ENCODE peak calls at places on chromosomes 11 and 22, in eight cellular contexts. V is SK-N-SH; Q is mucosa of descending colon; M is activated CD8-positive, alpha-beta T cell treated with anti-CD3 and anti-CD28 coated beads for 36 hours; R is fibroblast of mammary gland; K is IMR-90; T is fibroblast of lung; B is RWPE1. N is an unnamed sample.

GRCh38 chr11:76185931-76186401 is 20.3 kb downstream of the WNT11 start:
- DNase-seq in T (no peak), M (no peak), B (no peak), V (peak), R (peak), K (no peak), Q (no peak), N (peak)

GRCh38 chr22:36125434-36125833 is 35.1 kb downstream of the APOL3 start:
- DNase-seq in Q (no peak), M (no peak), V (no peak), B (no peak), K (no peak), R (no peak), T (no peak), N (no peak)

GRCh38 chr22:39558950-39559349 is 11.6 kb upstream of the CACNA1I start:
- DNase-seq in V (no peak), K (no peak), Q (no peak), M (no peak), R (no peak), B (no peak), T (no peak), N (no peak)

GRCh38 chr11:18890615-18891014 is 48.6 kb downstream of the MRGPRX1 start:
- DNase-seq in R (no peak), V (no peak), B (no peak), T (no peak), Q (no peak), K (no peak), M (no peak), N (no peak)

GRCh38 chr11:34624069-34624468 is 3.2 kb downstream of the EHF start:
- DNase-seq in T (no peak), B (no peak), Q (peak), V (no peak), R (no peak), M (peak), K (no peak), N (no peak)

GRCh38 chr11:21933095-21933494 is 259.8 kb upstream of the ANO5 start:
- DNase-seq in V (peak), M (no peak), B (peak), K (no peak), Q (no peak), T (no peak), R (no peak), N (peak)

GRCh38 chr11:75495749-75496641 is 29.7 kb downstream of the GDPD5 start:
- DNase-seq in Q (no peak), T (no peak), V (peak), K (no peak), B (no peak), R (no peak), M (no peak), N (no peak)

GRCh38 chr22:40056163-40056958 is 61.6 kb downstream of the FAM83F start:
- DNase-seq in M (no peak), Q (no peak), B (no peak), R (no peak), V (no peak), T (no peak), K (no peak), N (no peak)

GRCh38 chr11:1503708-1504104 is 17.1 kb upstream of the MOB2 start:
- DNase-seq in K (no peak), T (no peak), Q (peak), R (no peak), B (no peak), M (no peak), V (peak), N (no peak)

GRCh38 chr22:35315141-35315854 is 15.6 kb downstream of the TOM1 start:
- DNase-seq in Q (no peak), K (no peak), R (no peak), V (no peak), B (no peak), T (no peak), M (no peak), N (no peak)

GRCh38 chr11:92960886-92961285 is 8.6 kb upstream of the MTNR1B start:
- DNase-seq in T (no peak), B (no peak), R (peak), Q (no peak), K (no peak), M (no peak), V (no peak), N (peak)

GRCh38 chr11:66336234-66337102 is at the start of gene RIN1:
- DNase-seq in Q (peak), R (peak), K (peak), M (peak), B (peak), T (peak), V (peak), N (peak)

GRCh38 chr11:77083553-77084245 is 16.9 kb downstream of the CAPN5 start:
- DNase-seq in B (no peak), K (no peak), M (no peak), R (no peak), V (no peak), Q (peak), T (no peak), N (no peak)

GRCh38 chr11:75797796-75798195 is 17.2 kb upstream of the UVRAG start:
- DNase-seq in K (peak), R (no peak), T (peak), B (no peak), V (no peak), Q (no peak), M (no peak), N (no peak)

GRCh38 chr11:110761994-110762393 is 49.8 kb upstream of the ARHGAP20 start:
- DNase-seq in R (no peak), M (no peak), B (no peak), T (no peak), Q (no peak), K (no peak), V (peak), N (no peak)

GRCh38 chr11:96162816-96163499 is 180.0 kb downstream of the MAML2 start:
- DNase-seq in R (peak), M (no peak), Q (no peak), T (peak), V (no peak), K (peak), B (peak), N (peak)

GRCh38 chr11:108654994-108655631 is 9.8 kb upstream of the DDX10 start:
- DNase-seq in T (peak), Q (no peak), M (peak), V (peak), B (peak), K (peak), R (peak), N (peak)

GRCh38 chr11:132072044-132072879 is 701.8 kb downstream of the NTM start:
- DNase-seq in K (peak), T (peak), V (no peak), M (no peak), R (peak), Q (no peak), B (peak), N (peak)

GRCh38 chr22:25777870-25778269 is 35.9 kb downstream of the MYO18B start:
- DNase-seq in B (peak), V (peak), R (peak), M (peak), Q (no peak), T (peak), K (peak), N (peak)
- TF ChIP-seq CTCF in B (peak), V (peak), R (peak), M (no peak), Q (no peak), T (peak), K (peak), N (peak)

GRCh38 chr22:27804683-27805297 is 3.2 kb upstream of the MN1 start:
- DNase-seq in M (peak), R (peak), K (peak), T (peak), B (peak), V (peak), Q (no peak), N (peak)
- TF ChIP-seq CTCF in M (peak), R (peak), K (peak), T (peak), B (peak), V (peak), Q (peak), N (peak)

DNA sequence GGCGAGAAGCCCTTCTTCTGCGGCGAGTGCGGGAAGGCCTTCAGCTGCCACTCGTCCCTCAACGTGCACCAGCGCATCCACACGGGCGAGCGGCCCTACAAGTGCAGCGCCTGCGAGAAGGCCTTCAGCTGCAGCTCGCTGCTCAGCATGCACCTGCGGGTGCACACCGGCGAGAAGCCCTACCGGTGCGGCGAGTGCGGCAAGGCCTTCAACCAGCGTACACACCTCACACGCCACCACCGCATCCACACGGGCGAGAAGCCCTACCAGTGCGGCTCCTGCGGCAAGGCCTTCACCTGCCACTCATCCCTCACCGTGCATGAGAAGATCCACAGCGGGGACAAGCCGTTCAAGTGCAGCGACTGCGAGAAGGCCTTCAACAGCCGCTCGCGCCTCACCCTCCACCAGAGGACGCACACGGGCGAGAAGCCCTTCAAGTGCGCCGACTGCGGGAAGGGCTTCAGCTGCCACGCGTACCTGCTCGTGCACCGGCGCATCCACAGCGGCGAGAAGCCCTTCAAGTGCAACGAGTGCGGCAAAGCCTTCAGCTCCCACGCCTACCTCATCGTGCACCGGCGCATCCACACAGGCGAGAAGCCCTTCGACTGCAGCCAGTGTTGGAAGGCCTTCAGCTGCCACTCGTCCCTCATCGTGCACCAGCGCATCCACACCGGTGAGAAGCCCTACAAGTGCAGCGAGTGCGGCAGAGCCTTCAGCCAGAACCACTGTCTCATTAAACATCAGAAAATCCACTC is 12.2 kb downstream of the ZNF74 start:
- DNase-seq in V (no peak), K (no peak), T (no peak), M (no peak), R (no peak), B (no peak), Q (no peak), N (no peak)
- TF ChIP-seq CTCF in V (no peak), K (no peak), T (no peak), M (no peak), R (no peak), B (no peak), Q (no peak), N (no peak)

GRCh38 chr22:22720201-22720723 is 75.8 kb downstream of the GGTLC2 start:
- DNase-seq in K (peak), Q (no peak), R (peak), M (peak), B (no peak), V (peak), T (peak), N (peak)
- TF ChIP-seq CTCF in K (peak), Q (peak), R (peak), M (peak), B (no peak), V (peak), T (peak), N (peak)

DNA sequence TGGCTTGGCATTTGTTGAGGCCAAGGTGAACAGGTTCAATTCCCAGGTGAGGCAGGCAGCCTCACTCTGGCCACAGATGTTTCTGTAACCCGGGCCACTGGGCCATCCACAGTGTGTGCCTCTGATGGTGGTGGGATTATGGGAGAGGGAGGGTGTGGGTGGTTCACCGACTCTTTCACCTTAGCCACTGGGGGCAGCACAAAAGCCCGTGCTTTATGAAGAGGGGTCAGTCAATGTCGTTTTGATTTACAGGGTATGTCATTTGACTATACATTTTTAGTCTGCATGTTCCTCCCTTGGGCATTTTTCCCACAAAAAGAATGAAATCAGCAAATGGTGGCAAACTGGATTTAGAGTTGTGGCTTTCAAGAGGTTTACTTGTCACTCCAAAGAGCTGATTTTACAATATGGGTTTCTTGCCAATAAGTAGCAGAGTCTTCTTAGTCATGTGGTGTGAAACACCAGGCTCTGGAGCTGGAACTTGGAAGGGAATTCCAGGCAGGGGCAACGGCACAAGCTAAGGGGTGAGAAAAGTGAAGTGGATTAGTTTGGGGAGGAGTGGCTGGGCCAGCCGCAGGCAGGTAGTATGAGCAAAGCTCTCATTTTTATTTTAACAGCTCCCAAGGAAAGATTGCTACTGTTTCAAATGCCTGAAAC is 217.8 kb upstream of the ZBED5 start:
- DNase-seq in R (no peak), B (no peak), K (no peak), V (peak), M (no peak), T (no peak), Q (no peak), N (no peak)
- TF ChIP-seq CTCF in R (no peak), B (no peak), K (no peak), V (no peak), M (no peak), T (no peak), Q (no peak), N (no peak)

GRCh38 chr11:61947486-61948210 is 2.5 kb upstream of the BEST1 start:
- DNase-seq in T (peak), K (peak), B (peak), R (peak), V (peak), Q (peak), M (peak), N (peak)

GRCh38 chr11:61948505-61948904 is 1.6 kb upstream of the BEST1 start:
- DNase-seq in M (no peak), Q (no peak), R (no peak), B (no peak), K (no peak), T (no peak), V (no peak), N (no peak)

GRCh38 chr11:61951484-61952135 is 1.5 kb downstream of the BEST1 start:
- DNase-seq in Q (no peak), R (no peak), B (no peak), T (no peak), V (no peak), M (no peak), K (no peak), N (no peak)

GRCh38 chr11:61950035-61950547 is at the start of gene BEST1:
- DNase-seq in R (no peak), Q (no peak), K (no peak), M (no peak), T (no peak), V (no peak), B (no peak), N (no peak)

GRCh38 chr11:61949169-61950034 is 749 bp upstream of the BEST1 start:
- DNase-seq in M (peak), Q (peak), K (peak), V (peak), B (peak), R (peak), T (peak), N (peak)
- TF ChIP-seq CTCF in M (no peak), Q (no peak), K (no peak), V (no peak), B (no peak), R (no peak), T (no peak), N (no peak)